ENCODE peak calls at places on chromosome X, in five cellular contexts. P, B, F, L and Z are unnamed samples. For H3K27me3, the result is how much of the 10 kb centered on the place peaks cover.

GRCh38 chrX:54891573-54891972 is 29.1 kb upstream of the TRO start:
- DNase-seq in P (peak), B (peak), F (peak), L (no peak), Z (peak)

GRCh38 chrX:136586386-136586785 is 54.4 kb downstream of the VGLL1 start:
- DNase-seq in P (no peak), B (no peak), F (no peak), L (no peak), Z (no peak)

GRCh38 chrX:19708683-19709082 is 178.7 kb downstream of the SH3KBP1 start:
- DNase-seq in P (no peak), B (no peak), F (no peak), L (no peak), Z (no peak)

GRCh38 chrX:1144293-1144692 is 68.2 kb downstream of the CRLF2 start:
- DNase-seq in P (no peak), B (no peak), F (no peak), L (no peak), Z (no peak)

GRCh38 chrX:88586317-88586716 is 160.7 kb upstream of the CPXCR1 start:
- DNase-seq in P (no peak), B (no peak), F (no peak), L (no peak), Z (no peak)

GRCh38 chrX:25442501-25442900 is 426.7 kb upstream of the ARX start:
- DNase-seq in P (no peak), B (no peak), F (no peak), L (no peak), Z (peak)

GRCh38 chrX:131734621-131735020 is 190.7 kb downstream of the OR13H1 start:
- DNase-seq in P (no peak), B (peak), F (no peak), L (no peak), Z (no peak)

GRCh38 chrX:108699368-108699767 is 37.0 kb downstream of the IRS4 start:
- DNase-seq in P (peak), B (no peak), F (no peak), L (no peak), Z (no peak)

GRCh38 chrX:10370976-10371375 is 214.2 kb downstream of the CLCN4 start:
- DNase-seq in P (no peak), B (no peak), F (no peak), L (no peak), Z (no peak)

GRCh38 chrX:45850197-45850774 is 649.6 kb upstream of the DIPK2B start:
- DNase-seq in P (no peak), B (peak), F (no peak), L (no peak), Z (peak)

GRCh38 chrX:115345654-115346014 is 56.1 kb downstream of the LUZP4 start:
- DNase-seq in P (no peak), B (no peak), F (no peak), L (no peak), Z (no peak)

GRCh38 chrX:115348440-115349225 is 59.1 kb downstream of the LUZP4 start:
- DNase-seq in P (no peak), B (no peak), F (no peak), L (no peak), Z (no peak)

GRCh38 chrX:115356369-115356768 is 66.9 kb downstream of the LUZP4 start:
- DNase-seq in P (no peak), B (no peak), F (no peak), L (no peak), Z (no peak)

GRCh38 chrX:115344885-115345653 is 55.6 kb downstream of the LUZP4 start:
- DNase-seq in P (peak), B (peak), F (peak), L (peak), Z (peak)

DNA sequence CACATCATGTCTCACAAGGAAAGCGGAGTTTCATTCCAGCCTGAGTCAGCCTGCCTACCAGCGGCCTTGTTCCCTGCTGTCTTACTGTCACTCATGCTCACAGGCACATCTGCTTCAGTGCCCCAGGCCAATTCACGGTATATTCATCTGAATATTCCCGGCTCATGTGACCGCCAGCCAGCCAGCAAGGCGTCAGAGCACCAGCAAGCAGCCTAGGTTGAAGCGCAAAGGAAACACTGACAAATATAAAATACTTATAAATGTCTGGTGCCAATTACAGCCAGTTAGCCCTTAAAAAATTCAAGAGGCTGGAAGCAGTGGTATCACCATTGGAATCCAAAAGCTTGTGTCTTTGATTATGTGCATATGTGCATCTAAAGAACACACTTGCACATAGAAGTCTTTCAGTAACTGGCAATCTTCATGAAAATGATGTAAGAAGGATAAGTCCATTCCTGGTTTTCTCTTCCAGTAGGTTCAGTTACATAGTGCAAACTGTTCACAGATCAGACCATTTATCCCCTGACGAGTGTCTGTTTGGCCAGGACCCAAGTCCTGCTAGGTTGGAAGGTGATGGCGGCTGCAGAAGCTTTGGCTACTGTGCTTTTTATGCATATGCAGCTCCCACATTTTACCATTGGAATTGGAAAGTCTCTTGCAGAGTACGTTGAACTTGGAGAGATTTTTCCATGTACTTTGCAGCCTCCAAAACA is 61.3 kb downstream of the LUZP4 start:
- DNase-seq in P (no peak), B (no peak), F (no peak), L (no peak), Z (no peak)
- H3K4me3 ChIP-seq in P (no peak), B (no peak), F (no peak), L (no peak), Z (no peak)

DNA sequence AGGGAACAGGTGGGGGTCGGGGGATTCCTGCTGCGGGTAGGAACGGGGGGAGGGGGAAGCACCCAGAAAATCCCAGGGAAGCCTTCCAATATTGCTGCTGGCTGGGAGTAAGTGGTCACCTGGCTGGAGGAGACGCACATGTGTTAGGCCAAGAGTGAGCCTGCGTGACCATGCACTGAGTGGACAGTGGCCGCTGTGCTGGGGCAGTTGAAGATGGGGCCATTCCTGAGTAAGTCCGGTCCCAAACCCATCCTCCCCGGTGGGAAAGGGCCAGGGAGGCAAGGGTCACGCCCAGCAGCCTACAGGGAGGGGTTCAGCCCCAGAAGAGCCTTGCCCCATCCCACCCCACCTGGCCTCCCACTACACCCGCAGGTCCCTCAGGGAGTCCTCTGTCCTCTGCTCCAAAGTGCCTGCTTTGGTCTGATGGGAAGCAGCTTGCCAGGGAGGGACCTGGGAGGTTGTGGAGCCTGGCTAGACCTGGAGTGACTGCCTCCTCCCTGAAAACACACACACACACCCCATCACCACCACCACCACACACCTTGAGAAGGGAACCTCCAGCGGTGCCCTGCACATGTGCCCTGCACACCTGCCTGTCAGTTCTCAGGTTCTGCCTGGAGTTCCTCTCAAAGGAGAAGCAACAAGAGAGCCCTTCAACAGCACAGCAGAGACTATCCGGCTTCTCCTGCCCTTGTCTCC is 6.1 kb downstream of the L1CAM start:
- DNase-seq in P (no peak), B (no peak), F (no peak), L (no peak), Z (no peak)
- H3K27me3 ChIP-seq in P (under half), B (under half), F (under half), L (half or more), Z (under half)

DNA sequence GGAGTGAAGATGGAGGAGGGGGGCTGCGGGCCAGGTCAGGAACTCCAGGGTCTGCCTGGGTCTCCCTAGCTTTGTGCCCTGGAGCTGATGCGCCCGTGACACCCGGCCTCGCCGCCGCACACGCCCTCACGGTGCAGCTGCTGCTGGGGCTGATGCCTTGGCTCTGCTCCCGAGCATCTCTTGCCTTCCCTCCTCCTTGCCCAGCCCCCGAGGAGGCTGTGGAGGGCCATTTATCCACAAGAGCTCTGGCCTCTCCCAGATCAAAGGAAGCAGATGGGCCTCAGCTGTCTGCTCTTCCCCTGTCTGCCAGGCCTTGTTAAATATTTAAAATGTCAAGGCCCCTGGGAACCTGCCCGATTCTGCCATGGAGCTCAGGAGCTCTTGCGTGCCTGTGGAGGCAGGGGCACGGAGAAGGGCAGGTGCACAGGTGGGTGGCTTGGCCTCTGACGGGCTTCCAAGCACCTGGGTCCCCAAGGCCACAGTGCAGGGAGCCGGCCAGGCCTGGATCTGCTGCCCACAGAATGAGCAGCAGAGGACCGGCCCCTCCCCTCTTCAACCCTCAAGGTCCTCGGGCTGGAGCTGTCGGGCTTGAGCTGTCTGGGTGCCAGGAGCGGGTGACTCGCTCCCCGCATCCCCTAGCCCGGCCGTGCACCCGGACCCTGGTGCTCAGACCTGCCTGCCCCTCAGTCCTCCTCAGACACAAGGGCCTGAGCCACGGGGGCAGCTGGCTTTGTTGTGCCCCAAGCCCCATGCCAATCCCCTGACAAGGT is 20.3 kb downstream of the ATP2B3 start:
- DNase-seq in P (no peak), B (peak), F (no peak), L (no peak), Z (no peak)
- H3K4me3 ChIP-seq in P (no peak), B (no peak), F (no peak), L (no peak), Z (no peak)

GRCh38 chrX:116841290-116841689 is 378.5 kb upstream of the CT83 start:
- DNase-seq in P (no peak), B (no peak), F (no peak), L (no peak), Z (no peak)
- H3K27me3 ChIP-seq in P (under half), B (under half), F (under half), L (under half), Z (under half)

GRCh38 chrX:15127010-15127409 is 142.9 kb downstream of the ASB9 start:
- DNase-seq in P (no peak), B (no peak), F (no peak), L (no peak), Z (no peak)

GRCh38 chrX:15128838-15129237 is 141.0 kb downstream of the ASB9 start:
- DNase-seq in P (no peak), B (no peak), F (no peak), L (no peak), Z (no peak)

GRCh38 chrX:15129412-15129811 is 140.5 kb downstream of the ASB9 start:
- DNase-seq in P (no peak), B (no peak), F (no peak), L (no peak), Z (no peak)
- H3K4me3 ChIP-seq in P (no peak), B (no peak), F (no peak), L (no peak), Z (no peak)

DNA sequence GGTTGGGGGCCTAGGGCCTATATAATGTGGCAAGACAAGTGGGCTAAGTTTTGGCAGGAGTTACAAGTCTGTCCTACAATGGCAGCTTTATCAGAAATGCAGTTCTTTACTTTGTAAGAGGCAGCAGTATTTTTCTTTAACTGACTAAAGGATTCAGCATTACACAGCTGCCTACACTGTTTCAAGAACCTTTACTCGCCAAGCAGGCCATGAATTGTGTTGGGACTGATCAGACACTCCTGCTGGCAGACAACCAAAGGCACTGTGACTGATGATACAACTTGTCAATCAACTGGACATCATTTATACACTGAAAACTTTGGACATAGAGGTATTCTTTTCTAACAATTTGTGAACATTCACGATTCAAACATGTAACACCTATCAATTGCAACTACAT is 4.3 kb downstream of the MORC4 start:
- DNase-seq in P (no peak), B (no peak), F (no peak), L (no peak), Z (no peak)
- H3K27me3 ChIP-seq in P (under half), B (under half), F (under half), L (under half), Z (under half)

DNA sequence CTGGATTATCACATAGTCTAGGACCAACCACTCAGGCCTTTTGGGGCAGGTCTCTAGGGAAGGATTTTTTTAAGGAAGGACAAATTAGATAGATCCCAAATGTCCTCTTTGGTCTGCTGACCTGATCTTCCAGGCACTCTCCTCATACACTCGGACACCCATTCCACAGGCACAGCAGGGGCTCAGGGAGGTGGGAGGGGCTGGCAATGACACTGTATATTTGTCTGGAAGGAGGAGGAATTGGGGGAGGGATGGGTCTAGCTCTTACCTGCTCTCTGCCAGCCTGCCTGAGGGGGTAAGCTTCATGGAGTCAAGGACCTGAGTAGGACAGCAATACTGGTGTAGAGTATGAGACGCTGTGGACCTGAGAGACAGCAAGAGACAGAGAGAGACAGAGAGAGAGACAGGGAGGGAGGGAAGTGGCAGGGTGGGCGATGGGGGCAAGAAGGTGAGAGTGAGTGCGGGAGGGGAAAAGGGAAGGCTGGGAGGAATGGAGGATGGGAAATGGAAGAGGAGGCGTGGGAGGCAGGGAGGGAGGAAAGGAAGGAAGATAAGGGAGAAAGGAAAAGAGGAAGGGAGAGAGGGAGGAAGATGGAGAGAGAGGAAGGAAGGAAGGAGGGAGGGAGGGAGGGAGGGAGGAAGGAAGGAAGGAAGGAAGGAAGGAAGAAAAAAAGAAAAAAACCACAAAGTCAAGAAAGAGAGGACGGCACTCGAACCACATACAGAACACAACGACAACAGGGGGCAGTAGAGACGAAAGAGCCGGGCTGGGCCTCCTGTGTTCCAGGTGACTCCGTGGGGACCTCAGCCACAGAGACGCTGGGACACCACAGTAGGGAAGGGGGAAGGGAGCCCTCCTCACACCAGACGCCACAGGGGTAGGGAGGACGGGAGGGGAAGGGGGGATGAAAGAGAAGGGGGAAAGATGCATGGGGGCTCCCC is 1.8 kb downstream of the IQSEC2 start:
- DNase-seq in P (no peak), B (no peak), F (no peak), L (no peak), Z (no peak)
- H3K4me3 ChIP-seq in P (no peak), B (no peak), F (no peak), L (no peak), Z (no peak)